ENCODE peak calls at places on chromosome 22, in ten cellular contexts. T is neural progenitor cell, B is body of pancreas, S is stomach, J is HL-60, Z is A549, P is IMR-90, D is prostate gland, H is dorsolateral prefrontal cortex, F is heart right ventricle. U is an unnamed sample.

GRCh38 chr22:48338793-48339705 is 1488.6 kb downstream of the BRD1 start:
- DNase-seq in J (no peak), P (no peak), H (peak), T (no peak), S (no peak), B (peak), F (no peak), D (no peak), Z (no peak), U (no peak)

GRCh38 chr22:27866136-27867091 is 52.6 kb downstream of the PITPNB start:
- DNase-seq in Z (peak), F (no peak), T (no peak), D (peak), S (peak), P (peak), B (peak), H (no peak), J (peak), U (peak)

GRCh38 chr22:50256936-50257440 is 4.5 kb downstream of the MAPK12 start:
- DNase-seq in T (no peak), B (no peak), S (no peak), F (no peak), P (no peak), J (no peak), D (no peak), Z (no peak), H (no peak), U (no peak)

GRCh38 chr22:29040385-29041275 is 21.0 kb downstream of the C22orf31 start:
- DNase-seq in J (peak), B (peak), F (peak), Z (peak), S (peak), H (peak), P (peak), T (peak), D (peak), U (peak)

GRCh38 chr22:50691521-50691920 is 18.9 kb downstream of the SHANK3 start:
- DNase-seq in S (no peak), H (peak), B (peak), J (peak), Z (peak), F (no peak), D (no peak), P (peak), T (peak), U (no peak)

GRCh38 chr22:24565077-24565476 is 9.3 kb downstream of the SNRPD3 start:
- DNase-seq in B (no peak), F (no peak), H (no peak), S (no peak), Z (no peak), D (no peak), J (no peak), P (no peak), T (no peak), U (no peak)

GRCh38 chr22:42562684-42563083 is 8.9 kb downstream of the SERHL2 start:
- DNase-seq in H (no peak), Z (no peak), S (no peak), D (no peak), J (no peak), F (no peak), T (no peak), B (peak), P (no peak), U (no peak)

GRCh38 chr22:25051983-25052710 is 99.6 kb downstream of the KIAA1671 start:
- DNase-seq in T (no peak), P (no peak), Z (no peak), H (no peak), F (peak), B (peak), D (no peak), S (peak), J (no peak), U (no peak)

GRCh38 chr22:50600967-50601668 is 525 bp downstream of the MAPK8IP2 start:
- DNase-seq in D (no peak), S (no peak), Z (no peak), J (no peak), H (no peak), B (no peak), P (no peak), T (no peak), F (peak), U (no peak)

GRCh38 chr22:37063436-37064420 is 12.2 kb downstream of the KCTD17 start:
- DNase-seq in S (no peak), Z (no peak), B (peak), J (no peak), T (no peak), F (no peak), H (no peak), P (no peak), D (no peak), U (no peak)

GRCh38 chr22:48860557-48860956 is 967.1 kb downstream of the BRD1 start:
- DNase-seq in D (no peak), J (no peak), F (no peak), H (no peak), P (no peak), Z (no peak), T (no peak), S (no peak), B (no peak), U (no peak)

GRCh38 chr22:29245626-29246385 is 22.0 kb downstream of the RHBDD3 start:
- DNase-seq in H (peak), J (peak), T (peak), B (peak), F (peak), D (peak), Z (peak), P (peak), S (peak), U (peak)

GRCh38 chr22:36818010-36818642 is 1.3 kb upstream of the PVALB start:
- DNase-seq in F (no peak), H (no peak), S (no peak), B (no peak), J (no peak), P (no peak), D (no peak), T (no peak), Z (no peak), U (peak)

GRCh38 chr22:42692239-42693054 is 28.2 kb downstream of the A4GALT start:
- DNase-seq in H (no peak), J (no peak), D (no peak), S (no peak), Z (peak), B (no peak), F (no peak), T (no peak), P (no peak), U (no peak)

GRCh38 chr22:41587347-41587723 is 2.3 kb downstream of the PMM1 start:
- DNase-seq in F (no peak), T (no peak), S (no peak), P (no peak), D (no peak), Z (no peak), B (no peak), J (no peak), H (no peak), U (no peak)

GRCh38 chr22:48536691-48537591 is 1290.7 kb downstream of the BRD1 start:
- DNase-seq in F (no peak), B (peak), T (no peak), P (no peak), J (no peak), D (peak), S (peak), H (peak), Z (no peak), U (no peak)

GRCh38 chr22:43862074-43862881 is at the start of gene SULT4A1:
- DNase-seq in P (peak), F (no peak), T (peak), D (no peak), Z (no peak), B (peak), H (no peak), S (no peak), J (no peak), U (peak)

GRCh38 chr22:35894937-35895708 is 133.5 kb downstream of the RBFOX2 start:
- DNase-seq in D (peak), B (no peak), P (peak), H (peak), J (no peak), F (no peak), Z (peak), S (no peak), T (peak), U (peak)

GRCh38 chr22:27993774-27994350 is 74.8 kb upstream of the PITPNB start:
- DNase-seq in D (no peak), F (no peak), J (no peak), P (no peak), Z (no peak), T (no peak), B (peak), S (no peak), H (no peak), U (no peak)

GRCh38 chr22:41360126-41360525 is 21.6 kb upstream of the TEF start:
- DNase-seq in T (peak), S (no peak), J (no peak), H (no peak), P (no peak), F (no peak), B (no peak), D (peak), Z (no peak), U (no peak)

GRCh38 chr22:26377170-26377825 is 51.8 kb upstream of the ASPHD2 start:
- DNase-seq in J (no peak), F (no peak), D (no peak), T (peak), S (no peak), B (no peak), P (no peak), H (peak), Z (no peak), U (no peak)

GRCh38 chr22:31284756-31285155 is 7.5 kb downstream of the PIK3IP1 start:
- DNase-seq in P (no peak), J (no peak), D (no peak), F (no peak), S (no peak), B (no peak), T (peak), H (no peak), Z (no peak), U (no peak)
- H3K27ac ChIP-seq in P (no peak), J (no peak), D (peak), F (peak), S (peak), B (no peak), T (peak), H (peak), Z (no peak), U (peak)

GRCh38 chr22:47164514-47165337 is 402.3 kb downstream of the TBC1D22A start:
- DNase-seq in H (no peak), J (no peak), D (no peak), P (no peak), S (no peak), T (peak), Z (no peak), B (peak), F (peak), U (no peak)
- TF ChIP-seq CTCF in H (no peak), J (no peak), D (no peak), P (no peak), S (no peak), T (no peak), Z (no peak), B (no peak), F (no peak), U (no peak)

GRCh38 chr22:17912942-17913704 is 111.2 kb downstream of the MICAL3 start:
- DNase-seq in S (no peak), J (no peak), Z (no peak), P (no peak), H (no peak), F (no peak), T (no peak), D (no peak), B (no peak), U (no peak)

GRCh38 chr22:17913705-17914282 is 110.6 kb downstream of the MICAL3 start:
- DNase-seq in F (no peak), Z (no peak), D (no peak), H (no peak), J (no peak), P (peak), B (no peak), T (no peak), S (no peak), U (no peak)

GRCh38 chr22:17910561-17911311 is 113.6 kb downstream of the MICAL3 start:
- DNase-seq in B (peak), F (peak), Z (peak), J (no peak), T (peak), P (peak), S (no peak), D (peak), H (peak), U (peak)

GRCh38 chr22:17911312-17911705 is 113.1 kb downstream of the MICAL3 start:
- DNase-seq in T (no peak), Z (no peak), B (no peak), F (no peak), P (no peak), H (no peak), J (no peak), S (no peak), D (no peak), U (no peak)

DNA sequence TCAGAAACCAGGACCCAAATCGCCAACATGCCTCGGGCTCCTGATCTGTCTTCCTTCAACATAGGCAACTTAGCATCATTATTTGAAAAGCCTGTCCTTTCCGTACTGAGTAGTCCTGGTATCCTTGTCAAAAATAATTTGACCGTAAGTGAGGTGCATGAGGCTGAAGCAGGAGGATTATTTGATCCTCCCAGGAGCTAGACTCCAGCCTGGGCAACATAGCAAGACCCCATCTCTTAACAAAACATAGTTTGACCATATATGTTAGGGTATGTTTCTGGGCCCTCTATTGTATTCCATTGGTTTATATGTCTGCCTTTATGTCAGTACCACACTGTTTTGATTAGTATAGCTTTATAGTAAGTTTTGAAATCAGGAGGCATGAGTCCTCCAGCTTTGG is 112.5 kb downstream of the MICAL3 start:
- DNase-seq in F (no peak), B (no peak), J (no peak), Z (no peak), D (no peak), T (no peak), S (no peak), H (no peak), P (no peak), U (no peak)
- H3K27ac ChIP-seq in F (peak), B (no peak), J (no peak), Z (no peak), D (no peak), T (no peak), S (peak), H (peak), P (no peak), U (peak)

DNA sequence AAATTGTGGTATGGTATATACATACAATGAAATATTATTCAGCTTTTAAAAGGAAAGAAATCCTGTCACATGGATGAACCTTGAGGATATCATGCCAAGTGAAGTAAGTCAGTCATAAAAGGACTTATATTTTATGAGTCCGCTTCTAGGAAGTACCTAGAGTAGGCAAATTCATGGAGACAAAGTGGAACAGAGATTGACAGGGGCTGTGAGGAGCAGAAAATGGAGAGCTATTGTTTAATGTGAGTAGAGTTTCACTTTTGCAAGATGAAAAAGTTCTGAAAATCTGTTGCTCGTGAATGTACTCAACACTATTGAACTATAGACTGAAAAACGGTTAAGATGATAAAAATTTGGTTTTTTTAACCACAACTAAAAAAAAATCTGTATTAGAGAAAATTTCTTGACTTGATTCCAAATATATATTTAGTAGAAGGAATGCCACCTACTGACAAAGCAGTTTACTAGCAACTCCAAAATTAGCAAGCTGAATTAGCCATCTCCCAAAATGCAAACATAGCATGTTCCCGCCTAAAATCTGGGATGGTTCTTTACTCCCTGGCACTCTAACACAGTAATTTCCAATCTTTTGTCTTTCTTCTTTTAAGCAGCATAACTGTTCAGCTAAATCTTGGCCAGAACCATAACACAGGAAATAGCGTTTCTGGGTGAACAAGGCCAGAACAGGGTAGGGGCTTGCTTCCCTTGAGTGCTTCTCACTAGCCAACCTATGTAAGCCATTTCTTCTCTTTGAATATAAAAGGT is 1.5 kb downstream of the UFD1 start:
- DNase-seq in T (no peak), P (peak), F (no peak), S (no peak), J (no peak), H (no peak), B (no peak), D (no peak), Z (no peak), U (no peak)
- TF ChIP-seq CTCF in T (peak), P (peak), F (peak), S (peak), J (no peak), H (no peak), B (no peak), D (no peak), Z (peak), U (peak)

GRCh38 chr22:38753894-38754246 is 1.9 kb downstream of the SUN2 start:
- DNase-seq in P (no peak), H (no peak), S (no peak), Z (no peak), T (no peak), J (no peak), D (no peak), B (no peak), F (no peak), U (no peak)
- H3K27ac ChIP-seq in P (peak), H (peak), S (peak), Z (peak), T (no peak), J (peak), D (peak), B (peak), F (peak), U (peak)

GRCh38 chr22:46104881-46105493 is 45.3 kb upstream of the PPARA start:
- DNase-seq in T (no peak), S (no peak), P (no peak), Z (peak), D (no peak), J (no peak), H (no peak), B (no peak), F (no peak), U (no peak)
- TF ChIP-seq CTCF in T (no peak), S (no peak), P (no peak), Z (no peak), D (no peak), J (no peak), H (no peak), B (no peak), F (no peak), U (no peak)

GRCh38 chr22:20963201-20964052 is 3.6 kb upstream of the AIFM3 start:
- DNase-seq in H (no peak), Z (no peak), F (no peak), J (no peak), B (no peak), D (no peak), S (no peak), P (no peak), T (no peak), U (no peak)

GRCh38 chr22:20964799-20965103 is 2.3 kb upstream of the AIFM3 start:
- DNase-seq in B (no peak), J (no peak), Z (no peak), H (no peak), T (no peak), F (no peak), S (no peak), P (no peak), D (no peak), U (no peak)

GRCh38 chr22:20962491-20962945 is 4.5 kb upstream of the AIFM3 start:
- DNase-seq in F (no peak), J (no peak), P (no peak), Z (no peak), D (no peak), B (no peak), S (no peak), T (no peak), H (no peak), U (no peak)

GRCh38 chr22:20965104-20965887 is 1.8 kb upstream of the AIFM3 start:
- DNase-seq in H (no peak), P (no peak), D (no peak), J (no peak), T (peak), S (no peak), F (no peak), Z (no peak), B (peak), U (no peak)

GRCh38 chr22:20964090-20964798 is 2.8 kb upstream of the AIFM3 start:
- DNase-seq in T (no peak), S (no peak), J (no peak), D (no peak), H (no peak), B (no peak), F (no peak), P (no peak), Z (no peak), U (no peak)
- H3K27ac ChIP-seq in T (no peak), S (no peak), J (no peak), D (no peak), H (no peak), B (no peak), F (no peak), P (no peak), Z (no peak), U (no peak)

DNA sequence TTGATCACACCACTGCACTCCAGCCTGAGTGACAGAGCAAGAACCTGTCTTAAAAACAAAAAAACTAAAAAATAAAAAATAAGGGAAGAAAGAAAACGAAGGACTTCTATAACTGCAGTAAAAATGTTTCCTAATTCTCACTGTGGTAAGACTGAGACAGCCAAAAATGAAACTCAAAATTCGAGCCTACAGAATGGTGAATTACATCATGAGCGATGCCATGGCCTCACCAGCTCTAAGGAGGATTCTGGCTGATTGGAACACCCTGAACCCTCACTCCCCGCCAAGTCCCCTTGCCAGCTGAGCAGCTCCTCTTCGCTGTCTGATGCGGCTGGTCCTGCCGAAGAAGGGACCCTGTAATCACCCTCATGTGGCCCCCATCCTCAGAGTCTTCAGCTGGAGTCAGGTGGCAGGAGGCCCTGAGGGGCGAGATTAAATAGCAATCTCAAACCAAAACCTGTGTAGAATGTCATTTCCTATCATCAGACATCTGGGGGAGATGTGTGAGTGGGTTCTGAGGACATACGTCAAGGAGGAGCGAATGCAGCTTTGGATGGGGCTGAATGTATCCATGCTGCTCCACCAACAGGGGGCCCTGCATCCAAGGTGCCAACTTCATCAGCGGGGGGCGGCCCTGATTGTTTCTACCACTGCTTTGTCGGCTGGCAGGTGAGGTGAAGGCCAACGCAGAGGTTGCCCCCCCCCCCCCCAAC is 29.2 kb downstream of the PDGFB start:
- DNase-seq in J (no peak), T (peak), D (no peak), Z (peak), F (no peak), H (no peak), B (peak), P (no peak), S (no peak), U (no peak)
- TF ChIP-seq CTCF in J (no peak), T (peak), D (no peak), Z (peak), F (peak), H (no peak), B (peak), P (peak), S (peak), U (no peak)

U was measured in RWPE1.